ENCODE peak calls at places on chromosomes 2 and 18, in five cellular contexts. I is PC-9; H is stimulated activated CD4-positive, alpha-beta T cell treated with anti-CD3 and anti-CD28 coated beads, Interleukin-2, amount 100 ng/mL, for 24 hours; V is M059J; L is activated gamma-delta T cell treated with Interleukin-2 at 50 U/mL for 16 hours. F is an unnamed sample.

GRCh38 chr2:202269585-202269984 is 4.0 kb downstream of the NOP58 start:
- DNase-seq in I (no peak), H (no peak), V (no peak), L (no peak), F (no peak)

GRCh38 chr2:183532514-183532913 is 408.3 kb downstream of the NUP35 start:
- DNase-seq in I (peak), H (no peak), V (no peak), L (no peak), F (peak)

GRCh38 chr2:25879133-25879730 is 945 bp upstream of the ASXL2 start:
- DNase-seq in I (peak), H (no peak), V (peak), L (no peak), F (no peak)

GRCh38 chr2:204260162-204260877 is 285.0 kb upstream of the PARD3B start:
- DNase-seq in I (peak), H (peak), V (peak), L (peak), F (peak)

GRCh38 chr18:25420091-25420490 is 68.1 kb upstream of the ZNF521 start:
- DNase-seq in I (no peak), H (no peak), V (no peak), L (no peak), F (no peak)

GRCh38 chr2:206836722-206837121 is 71.3 kb downstream of the FASTKD2 start:
- DNase-seq in I (no peak), H (no peak), V (no peak), L (no peak), F (no peak)

GRCh38 chr18:31576670-31577069 is 15.0 kb upstream of the TTR start:
- DNase-seq in I (no peak), H (no peak), V (no peak), L (no peak), F (no peak)

GRCh38 chr18:62437520-62438329 is 85.1 kb upstream of the ZCCHC2 start:
- DNase-seq in I (peak), H (no peak), V (no peak), L (no peak), F (no peak)

GRCh38 chr2:230981704-230982103 is 14.2 kb upstream of the SPATA3 start:
- DNase-seq in I (no peak), H (no peak), V (no peak), L (peak), F (no peak)

GRCh38 chr18:21914739-21915319 is 174.2 kb downstream of the MIB1 start:
- DNase-seq in I (no peak), H (no peak), V (peak), L (no peak), F (peak)

GRCh38 chr2:6973895-6974545 is 56.8 kb downstream of the RNF144A start:
- DNase-seq in I (peak), H (no peak), V (peak), L (no peak), F (no peak)

GRCh38 chr2:110983130-110983529 is 137.6 kb upstream of the BCL2L11 start:
- DNase-seq in I (no peak), H (no peak), V (no peak), L (no peak), F (no peak)

GRCh38 chr2:173962036-173962435 is 3.1 kb downstream of the SP3 start:
- DNase-seq in I (no peak), H (no peak), V (no peak), L (no peak), F (no peak)

GRCh38 chr2:221571391-221572179 is 519 bp downstream of the EPHA4 start:
- DNase-seq in I (peak), H (peak), V (peak), L (peak), F (peak)

GRCh38 chr18:62918361-62918760 is 203.0 kb downstream of the PHLPP1 start:
- DNase-seq in I (no peak), H (no peak), V (no peak), L (no peak), F (no peak)

F was measured in H7.